ENCODE peak calls at places on chromosomes 2 and 18, in nine cellular contexts. U, N, O, C, F, K, Y, H and G are unnamed samples.

GRCh38 chr2:151103551-151103950 is 158.1 kb downstream of the RBM43 start:
- DNase-seq in U (no peak), C (no peak), H (no peak), O (no peak), K (no peak), Y (no peak), F (no peak), N (no peak), G (no peak)

GRCh38 chr18:24941164-24941951 is 410.6 kb downstream of the ZNF521 start:
- DNase-seq in H (no peak), F (no peak), K (no peak), Y (no peak), C (no peak), O (no peak), U (no peak), N (no peak), G (no peak)

GRCh38 chr18:78519394-78520062 is 460.1 kb upstream of the SALL3 start:
- DNase-seq in Y (no peak), O (no peak), F (no peak), C (peak; percentile 7), N (no peak), K (no peak), H (no peak), U (peak; percentile 44), G (no peak)

GRCh38 chr2:105072039-105072438 is 34.2 kb downstream of the MRPS9 start:
- DNase-seq in U (no peak), Y (no peak), F (no peak), O (no peak), K (no peak), N (no peak), H (no peak), C (no peak), G (no peak)

GRCh38 chr2:55063226-55063625 is 13.0 kb upstream of the RTN4 start:
- DNase-seq in F (no peak), Y (no peak), C (no peak), U (no peak), N (no peak), O (no peak), K (no peak), H (no peak), G (no peak)

GRCh38 chr18:68564961-68565360 is 149.9 kb downstream of the TMX3 start:
- DNase-seq in F (no peak), Y (no peak), U (no peak), O (no peak), N (no peak), C (no peak), K (no peak), H (no peak), G (no peak)

GRCh38 chr2:29228276-29228675 is 113.1 kb downstream of the CLIP4 start:
- DNase-seq in U (no peak), F (peak; percentile 48), Y (no peak), N (no peak), O (no peak), H (no peak), K (no peak), C (no peak), G (no peak)

GRCh38 chr2:58609306-58609705 is 368.2 kb upstream of the FANCL start:
- DNase-seq in K (no peak), O (no peak), Y (no peak), F (no peak), N (no peak), C (no peak), U (no peak), H (no peak), G (no peak)

GRCh38 chr18:13406049-13406615 is 187.6 kb downstream of the LDLRAD4 start:
- DNase-seq in C (no peak), Y (no peak), U (peak; percentile 75), K (no peak), N (no peak), H (no peak), F (no peak), O (no peak), G (no peak)

GRCh38 chr2:42722328-42723190 is 41.4 kb downstream of the OXER1 start:
- DNase-seq in K (no peak), H (no peak), Y (no peak), N (peak; percentile 71), O (peak; percentile 88), U (no peak), F (no peak), C (peak; percentile 65), G (peak; percentile 13)

GRCh38 chr2:120821446-120822160 is 85.9 kb downstream of the GLI2 start:
- DNase-seq in N (no peak), O (no peak), Y (no peak), C (no peak), K (no peak), H (no peak), U (no peak), F (no peak), G (no peak)

GRCh38 chr2:219168526-219168925 is 1.3 kb downstream of the SLC23A3 start:
- DNase-seq in F (no peak), H (no peak), Y (no peak), K (no peak), C (no peak), O (no peak), N (no peak), U (no peak), G (no peak)

GRCh38 chr2:101473911-101474751 is 781 bp downstream of the RFX8 start:
- DNase-seq in U (no peak), N (peak; percentile 75), F (peak; percentile 84), K (peak; percentile 79), Y (no peak), H (no peak), O (peak; percentile 31), C (peak; percentile 27), G (peak; percentile 16)

GRCh38 chr18:8506251-8507049 is 102.8 kb upstream of the RAB12 start:
- DNase-seq in C (no peak), N (peak; percentile 19), U (no peak), H (no peak), F (no peak), O (no peak), Y (no peak), K (peak; percentile 23), G (no peak)

GRCh38 chr2:137255990-137256389 is 490.6 kb downstream of the THSD7B start:
- DNase-seq in O (no peak), N (no peak), C (no peak), Y (no peak), F (no peak), K (no peak), U (no peak), H (no peak), G (no peak)

GRCh38 chr2:55620123-55620779 is 2.8 kb upstream of the PPP4R3B start:
- DNase-seq in N (no peak), K (no peak), O (no peak), U (no peak), F (peak; percentile 28), C (no peak), H (peak; percentile 63), Y (no peak), G (no peak)

GRCh38 chr2:229196448-229196847 is 74.6 kb downstream of the PID1 start:
- DNase-seq in H (no peak), O (no peak), C (no peak), F (peak; percentile 6), N (no peak), U (no peak), K (no peak), Y (no peak), G (no peak)

GRCh38 chr2:28367667-28368416 is 24.8 kb upstream of the FOSL2 start:
- DNase-seq in O (no peak), C (no peak), Y (no peak), F (no peak), U (no peak), H (no peak), N (no peak), K (no peak), G (peak; percentile 63)

GRCh38 chr18:35143615-35144596 is 96.9 kb upstream of the ZNF397 start:
- DNase-seq in O (peak; percentile 50), U (no peak), K (peak; percentile 56), C (peak; percentile 60), H (peak; percentile 47), N (peak; percentile 78), Y (peak; percentile 38), F (peak; percentile 70), G (peak; percentile 53)

GRCh38 chr2:108069515-108070310 is 83.4 kb downstream of the SLC5A7 start:
- DNase-seq in H (peak; percentile 10), U (no peak), F (no peak), O (no peak), Y (peak; percentile 17), N (no peak), K (no peak), C (no peak), G (no peak)

DNA sequence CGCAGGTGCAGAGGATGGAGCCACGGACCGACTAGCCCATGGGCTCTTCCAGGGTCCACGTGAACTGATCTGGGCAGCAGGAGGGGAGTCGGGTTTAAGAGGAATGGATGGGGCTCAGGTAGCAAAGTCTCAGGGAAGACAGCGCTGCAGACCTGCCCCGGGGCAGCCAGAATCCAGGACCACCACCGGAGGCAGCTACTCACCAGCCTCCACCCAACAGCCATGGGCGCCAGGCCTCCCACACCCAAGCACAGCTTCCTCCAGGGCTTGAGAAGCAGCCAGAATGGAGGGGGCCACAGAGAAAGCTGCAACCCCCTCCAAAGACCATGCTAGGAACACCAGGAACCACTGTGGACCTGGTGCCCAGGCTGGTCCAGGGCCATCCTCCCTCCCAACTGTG is 164.3 kb downstream of the TWIST2 start:
- DNase-seq in N (peak; percentile 41), H (no peak), C (peak; percentile 4), Y (no peak), K (no peak), F (no peak), U (peak; percentile 47), O (no peak), G (no peak)
- TF ChIP-seq EP300 in N (no peak), H (no peak), C (no peak), Y (no peak), K (no peak), F (no peak), U (no peak), O (no peak), G (no peak)

DNA sequence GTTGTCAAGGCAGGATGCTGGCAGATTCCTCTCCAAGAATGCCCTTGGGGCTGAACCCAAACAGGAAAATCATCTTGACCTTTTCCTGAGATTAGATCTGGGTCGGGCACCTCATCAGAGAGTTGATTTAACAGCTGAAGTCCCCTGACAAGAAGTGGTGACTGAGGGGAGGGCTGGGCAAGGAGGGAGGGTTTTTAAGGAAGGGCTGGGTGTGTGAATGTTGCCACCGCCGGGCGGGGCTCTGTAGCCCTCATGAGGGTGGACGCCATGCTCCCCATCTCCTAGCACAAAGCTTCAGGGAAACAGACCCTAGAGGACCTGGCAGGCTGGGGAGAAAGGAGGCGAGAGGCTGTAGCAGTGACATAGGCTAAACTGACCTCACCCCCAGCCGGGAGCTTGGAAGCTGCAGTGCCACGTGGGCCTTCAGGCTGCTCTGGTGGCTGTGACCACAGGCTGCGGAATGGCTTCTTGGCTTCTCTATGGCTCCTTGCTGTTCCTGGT is 60.0 kb downstream of the LIPG start:
- DNase-seq in O (no peak), N (no peak), Y (no peak), U (no peak), F (no peak), H (no peak), K (no peak), C (no peak), G (no peak)
- TF ChIP-seq POLR2AphosphoS5 in O (no peak), N (no peak), Y (no peak), U (no peak), F (no peak), H (no peak), K (no peak), C (no peak), G (no peak)

GRCh38 chr2:25664531-25665307 is 8.7 kb downstream of the DTNB start:
- DNase-seq in N (peak; percentile 66), H (peak; percentile 79), U (no peak), Y (peak; percentile 26), K (peak; percentile 62), C (peak; percentile 66), F (peak; percentile 64), O (peak; percentile 78), G (peak; percentile 59)
- H3K4me3 ChIP-seq in N (no peak overlapping the region), H (no peak overlapping the region), U (no peak overlapping the region), Y (no peak overlapping the region), K (no peak overlapping the region), C (no peak overlapping the region), F (no peak overlapping the region), O (no peak overlapping the region), G (no peak overlapping the region)

GRCh38 chr2:2655451-2655850 is 324.4 kb upstream of the MYT1L start:
- DNase-seq in Y (no peak), U (no peak), H (no peak), C (no peak), K (no peak), O (no peak), F (no peak), N (peak; percentile 11), G (no peak)
- TF ChIP-seq EP300 in Y (no peak), U (no peak), H (no peak), C (no peak), K (no peak), O (no peak), F (no peak), N (no peak), G (no peak)